ENCODE peak calls at places on chromosomes 13 and 19, in four cellular contexts. O is cardiac muscle cell, P is lung, X is colonic mucosa. M is an unnamed sample.

GRCh38 chr19:48446579-48446978 is 796 bp downstream of the GRWD1 start:
- DNase-seq in O (no peak), X (no peak), P (no peak), M (no peak)

GRCh38 chr19:5121286-5122120 is 152.6 kb downstream of the KDM4B start:
- DNase-seq in O (no peak), X (no peak), P (no peak), M (no peak)

GRCh38 chr13:76929975-76930374 is 18.3 kb upstream of the ACOD1 start:
- DNase-seq in O (no peak), P (no peak), X (no peak), M (no peak)

GRCh38 chr19:23799321-23799720 is 40.6 kb upstream of the ZNF681 start:
- DNase-seq in X (no peak), O (peak; percentile 9), P (no peak), M (no peak)

GRCh38 chr13:72204291-72204690 is 337.3 kb upstream of the DACH1 start:
- DNase-seq in P (no peak), O (no peak), X (no peak), M (no peak)

GRCh38 chr13:24680921-24681585 is 845 bp downstream of the ATP12A start:
- DNase-seq in X (no peak), P (no peak), O (no peak), M (no peak)

GRCh38 chr13:21124853-21125252 is 51.5 kb downstream of the SKA3 start:
- DNase-seq in X (no peak), O (peak; percentile 61), P (no peak), M (no peak)

GRCh38 chr19:6198896-6199239 is 63.4 kb downstream of the ACSBG2 start:
- DNase-seq in O (no peak), P (no peak), X (no peak), M (no peak)

GRCh38 chr19:12453495-12453894 is 12.7 kb upstream of the ZNF443 start:
- DNase-seq in X (peak; percentile 65), O (no peak), P (no peak), M (peak; percentile 4)

GRCh38 chr13:98420560-98421175 is 156.2 kb downstream of the STK24 start:
- DNase-seq in X (no peak), O (no peak), P (no peak), M (no peak)

GRCh38 chr19:756821-757688 is 6.1 kb downstream of the MISP start:
- DNase-seq in X (no peak), P (no peak), O (no peak), M (no peak)

GRCh38 chr13:40563350-40564125 is 102.9 kb downstream of the FOXO1 start:
- DNase-seq in X (no peak), O (peak; percentile 35), P (no peak), M (no peak)

GRCh38 chr13:107554355-107554905 is 660.9 kb downstream of the LIG4 start:
- DNase-seq in P (no peak), O (no peak), X (no peak), M (no peak)

GRCh38 chr13:105979586-105979985 is 555.9 kb downstream of the EFNB2 start:
- DNase-seq in P (no peak), X (peak; percentile 75), O (peak; percentile 70), M (peak; percentile 45)

GRCh38 chr13:97810152-97810551 is 143.3 kb upstream of the IPO5 start:
- DNase-seq in X (no peak), P (no peak), O (peak; percentile 6), M (no peak)

GRCh38 chr19:9931629-9932028 is 4.7 kb downstream of the OLFM2 start:
- DNase-seq in X (no peak), O (no peak), P (no peak), M (no peak)

GRCh38 chr19:37809366-37809765 is 30.0 kb upstream of the ZNF573 start:
- DNase-seq in X (no peak), O (no peak), P (no peak), M (no peak)

GRCh38 chr13:43397110-43397509 is 373.7 kb downstream of the DNAJC15 start:
- DNase-seq in X (no peak), P (no peak), O (no peak), M (no peak)

GRCh38 chr19:38921420-38922274 is 8.9 kb downstream of the SARS2 start:
- DNase-seq in O (no peak), P (no peak), X (no peak), M (no peak)

GRCh38 chr13:89455741-89456140 is 1784.6 kb downstream of the SLITRK5 start:
- DNase-seq in X (no peak), P (no peak), O (no peak), M (no peak)

GRCh38 chr19:32421589-32422361 is 16.2 kb downstream of the DPY19L3 start:
- DNase-seq in X (no peak), P (no peak), O (no peak), M (no peak)

GRCh38 chr19:51090471-51090870 is 7.8 kb upstream of the KLK14 start:
- DNase-seq in P (no peak), X (no peak), O (no peak), M (no peak)

GRCh38 chr19:2624537-2625091 is 77.9 kb downstream of the GNG7 start:
- DNase-seq in X (no peak), O (peak; percentile 51), P (no peak), M (no peak)

GRCh38 chr19:3163230-3163886 is 15.2 kb upstream of the S1PR4 start:
- DNase-seq in P (peak; percentile 71), O (peak; percentile 82), X (peak; percentile 68), M (peak; percentile 62)

GRCh38 chr13:98222081-98222554 is 45.0 kb upstream of the RNF113B start:
- DNase-seq in X (peak; percentile 29), P (no peak), O (no peak), M (peak; percentile 67)

GRCh38 chr13:62613819-62614218 is 1198.2 kb upstream of the PCDH20 start:
- DNase-seq in X (no peak), O (peak; percentile 18), P (no peak), M (no peak)

GRCh38 chr19:6378036-6378435 is 2.3 kb upstream of the PSPN start:
- DNase-seq in X (no peak), O (no peak), P (no peak), M (no peak)

GRCh38 chr13:51995677-51996551 is 15.3 kb downstream of the ATP7B start:
- DNase-seq in O (no peak), P (peak; percentile 35), X (peak; percentile 63), M (peak; percentile 77)

DNA sequence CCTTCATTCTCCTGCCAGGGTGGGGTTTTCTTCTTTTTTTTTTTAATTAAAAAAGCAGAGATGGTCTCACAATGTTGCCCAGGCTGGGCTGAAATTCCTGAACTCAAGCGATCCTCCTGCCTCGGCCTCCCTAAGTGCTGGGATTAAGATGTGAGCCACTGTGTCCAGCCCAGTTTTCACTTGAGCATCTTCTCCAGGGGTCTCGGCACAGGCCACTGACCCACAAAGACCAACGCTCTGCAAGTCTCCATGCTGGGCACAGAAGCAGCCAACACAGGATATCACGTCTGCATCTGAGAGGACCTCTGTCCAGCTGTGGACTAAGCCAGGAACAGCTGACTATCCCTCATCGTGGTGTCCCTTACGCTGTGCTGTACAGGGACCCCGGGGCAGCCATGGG is 9.5 kb upstream of the TMEM86B start:
- DNase-seq in P (no peak), O (no peak), X (no peak), M (no peak)
- H3K27ac ChIP-seq in P (no peak overlapping the region), O (no peak overlapping the region), X (no peak overlapping the region), M (no peak overlapping the region)

DNA sequence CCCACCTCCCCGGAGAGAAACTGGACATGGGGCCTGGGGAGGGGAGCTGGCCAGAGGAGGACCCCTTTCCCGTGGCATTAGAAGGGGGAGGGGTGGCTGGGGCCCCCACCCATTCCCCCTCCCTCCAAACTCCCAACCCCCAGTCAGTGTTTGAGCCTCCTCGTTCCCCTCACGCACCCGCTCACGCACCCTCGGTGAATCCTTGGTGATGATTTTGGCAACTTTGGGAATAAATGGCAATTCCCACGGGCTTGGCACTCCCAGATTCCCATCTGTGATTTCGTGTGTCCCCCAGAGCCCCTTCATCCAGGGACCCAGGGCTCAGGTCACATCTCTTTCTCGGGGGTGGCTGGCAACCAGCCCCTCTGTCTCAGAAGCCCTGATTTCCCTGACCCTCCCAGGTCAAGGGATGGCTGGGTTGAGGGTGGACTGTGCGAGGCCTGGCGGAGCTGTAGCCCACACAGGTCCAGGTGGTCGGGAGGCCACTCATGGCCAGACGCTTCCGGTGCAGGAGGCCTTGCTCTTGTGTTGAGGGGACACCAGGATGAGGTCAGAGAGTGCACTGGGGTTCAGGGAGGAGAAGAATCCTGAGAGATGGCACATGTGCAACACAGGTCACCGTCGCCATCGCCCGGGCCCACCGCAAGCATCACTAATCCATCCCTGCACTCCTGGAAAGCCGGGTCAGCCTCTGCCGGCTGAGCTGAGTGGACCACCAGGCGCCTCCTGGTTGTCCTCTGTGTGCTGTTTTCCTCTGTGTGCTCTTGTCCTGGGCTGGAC is 20.7 kb downstream of the EPN1 start:
- DNase-seq in X (no peak), O (no peak), P (no peak), M (no peak)
- H3K36me3 ChIP-seq in X (peaks cover 25% of the 10 kb centered on the region), O (peaks cover 4% of the 10 kb centered on the region), P (peaks cover 8% of the 10 kb centered on the region), M (peaks cover 32% of the 10 kb centered on the region)

GRCh38 chr13:28489536-28489935 is 5.4 kb downstream of the FLT1 start:
- DNase-seq in P (no peak), O (no peak), X (no peak), M (no peak)

GRCh38 chr13:28492527-28493367 is 2.2 kb downstream of the FLT1 start:
- DNase-seq in O (peak; percentile 38), X (no peak), P (no peak), M (no peak)

GRCh38 chr13:28488376-28489005 is 6.4 kb downstream of the FLT1 start:
- DNase-seq in P (no peak), X (no peak), O (no peak), M (no peak)

GRCh38 chr13:28493740-28494536 is 990 bp downstream of the FLT1 start:
- DNase-seq in O (peak; percentile 61), X (no peak), P (no peak), M (no peak)

DNA sequence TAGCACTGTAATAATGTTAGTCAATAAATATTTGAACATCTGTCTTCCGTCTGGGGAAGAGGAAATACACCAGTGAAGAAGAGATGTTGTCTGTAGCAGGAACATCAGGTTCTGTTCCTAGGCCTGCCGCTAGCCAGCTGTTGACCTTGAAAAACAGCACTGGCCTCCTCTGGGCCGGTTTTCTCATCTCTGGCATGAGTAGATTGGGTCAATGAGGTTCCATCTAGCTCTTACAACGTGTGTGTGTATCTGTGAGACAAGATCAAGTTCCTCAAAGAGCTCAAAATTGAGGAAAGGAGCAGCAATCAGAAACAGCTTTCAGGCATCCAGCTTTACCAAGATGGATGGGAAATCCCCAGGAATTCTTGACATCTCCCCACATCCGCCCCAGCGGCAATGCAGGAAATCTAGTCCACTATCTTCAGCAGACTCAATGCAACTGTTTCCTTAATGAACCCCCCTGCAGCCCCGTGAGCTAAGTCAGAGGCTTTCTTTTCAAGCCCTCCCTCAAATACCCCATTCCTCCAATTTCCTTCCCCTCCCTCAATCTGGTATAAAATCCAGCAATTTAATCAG is 4.9 kb downstream of the FLT1 start:
- DNase-seq in O (no peak), P (no peak), X (no peak), M (no peak)
- H3K27ac ChIP-seq in O (no peak overlapping the region), P (no peak overlapping the region), X (no peak overlapping the region), M (no peak overlapping the region)

DNA sequence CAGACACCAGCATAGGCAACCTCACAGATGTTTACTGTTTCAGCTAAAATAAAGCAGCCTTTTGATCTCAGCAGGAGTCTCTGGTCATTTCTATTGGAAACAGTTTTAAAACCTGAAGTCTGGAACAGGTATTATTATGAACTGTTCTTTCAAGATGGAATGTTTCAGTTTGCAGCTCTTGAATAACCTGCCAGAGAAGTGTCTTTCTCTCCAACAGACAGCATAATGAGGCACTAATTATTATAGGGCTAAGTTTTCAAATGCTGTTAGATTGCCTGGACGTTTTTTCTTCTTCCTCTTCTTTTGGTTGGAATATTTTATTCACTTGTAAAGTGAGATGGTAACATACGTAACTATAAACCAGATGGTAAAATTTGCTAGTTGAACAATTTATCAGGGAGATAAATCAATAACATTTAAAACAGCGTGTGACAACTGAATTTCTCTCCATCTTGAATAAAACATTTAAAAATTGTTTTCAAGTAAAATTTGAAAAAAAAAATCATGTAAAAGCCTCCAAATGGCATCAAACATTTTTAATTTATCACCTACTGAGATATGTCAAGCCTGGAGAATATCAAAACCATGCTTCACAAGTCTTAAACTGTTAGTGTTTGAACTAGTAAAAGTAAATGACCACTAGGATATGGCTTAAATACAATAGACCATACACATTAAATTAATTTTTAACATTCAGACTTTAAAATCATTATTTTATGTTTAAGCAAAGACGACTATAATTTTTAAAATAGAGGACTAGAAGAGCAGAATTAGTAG is 282.1 kb downstream of the DCLK1 start:
- DNase-seq in O (no peak), X (no peak), P (no peak), M (no peak)
- H3K36me3 ChIP-seq in O (no peaks in the 10 kb centered on the region), X (no peaks in the 10 kb centered on the region), P (peaks cover 2% of the 10 kb centered on the region), M (no peaks in the 10 kb centered on the region)